ENCODE peak calls at places on chromosome 7, in four cellular contexts. One of them, this sample, is unnamed.

GRCh38 chr7:232571-233455 is 40.4 kb downstream of the FAM20C start:
- DNase-seq in K562: no peak
- DNase-seq in H1: no peak
- DNase-seq in HepG2: no peak
- DNase-seq in this sample: no peak

GRCh38 chr7:146606628-146607027 is 490.0 kb downstream of the CNTNAP2 start:
- DNase-seq in K562: no peak
- DNase-seq in H1: no peak
- DNase-seq in HepG2: no peak
- DNase-seq in this sample: no peak

GRCh38 chr7:15626041-15626440 is 60.4 kb downstream of the MEOX2 start:
- DNase-seq in K562: no peak
- DNase-seq in H1: no peak
- DNase-seq in HepG2: no peak
- DNase-seq in this sample: no peak

GRCh38 chr7:55474944-55475911 is 97.1 kb downstream of the VOPP1 start:
- DNase-seq in K562: no peak
- DNase-seq in H1: no peak
- DNase-seq in HepG2: no peak
- DNase-seq in this sample: no peak

GRCh38 chr7:68573271-68574000 is 1024.8 kb upstream of the AUTS2 start:
- DNase-seq in K562: no peak
- DNase-seq in H1: no peak
- DNase-seq in HepG2: no peak
- DNase-seq in this sample: no peak

GRCh38 chr7:101562531-101563197 is 66.4 kb downstream of the MYL10 start:
- DNase-seq in K562: no peak
- DNase-seq in H1: no peak
- DNase-seq in HepG2: no peak
- DNase-seq in this sample: no peak

GRCh38 chr7:42263971-42264370 is 27.0 kb upstream of the GLI3 start:
- DNase-seq in K562: no peak
- DNase-seq in H1: no peak
- DNase-seq in HepG2: no peak
- DNase-seq in this sample: no peak

GRCh38 chr7:77455334-77455733 is 39.2 kb upstream of the GSAP start:
- DNase-seq in K562: no peak
- DNase-seq in H1: no peak
- DNase-seq in HepG2: peak
- DNase-seq in this sample: peak

GRCh38 chr7:3979956-3980643 is 679.0 kb downstream of the SDK1 start:
- DNase-seq in K562: no peak
- DNase-seq in H1: no peak
- DNase-seq in HepG2: peak
- DNase-seq in this sample: no peak

GRCh38 chr7:94391716-94392390 is 2.8 kb upstream of the COL1A2 start:
- DNase-seq in K562: no peak
- DNase-seq in H1: no peak
- DNase-seq in HepG2: no peak
- DNase-seq in this sample: no peak

GRCh38 chr7:2668401-2668800 is 19.6 kb upstream of the AMZ1 start:
- DNase-seq in K562: no peak
- DNase-seq in H1: no peak
- DNase-seq in HepG2: no peak
- DNase-seq in this sample: peak

GRCh38 chr7:50681451-50682045 is 101.1 kb downstream of the GRB10 start:
- DNase-seq in K562: no peak
- DNase-seq in H1: no peak
- DNase-seq in HepG2: no peak
- DNase-seq in this sample: no peak

GRCh38 chr7:31413735-31414134 is 73.2 kb upstream of the NEUROD6 start:
- DNase-seq in K562: no peak
- DNase-seq in H1: no peak
- DNase-seq in HepG2: no peak
- DNase-seq in this sample: no peak

GRCh38 chr7:111113263-111114017 is 22.5 kb downstream of the LRRN3 start:
- DNase-seq in K562: no peak
- DNase-seq in H1: no peak
- DNase-seq in HepG2: peak
- DNase-seq in this sample: peak

GRCh38 chr7:50727072-50727471 is 55.6 kb downstream of the GRB10 start:
- DNase-seq in K562: peak
- DNase-seq in H1: no peak
- DNase-seq in HepG2: no peak
- DNase-seq in this sample: no peak

GRCh38 chr7:36600869-36601530 is 123.3 kb downstream of the AOAH start:
- DNase-seq in K562: no peak
- DNase-seq in H1: peak
- DNase-seq in HepG2: no peak
- DNase-seq in this sample: peak

GRCh38 chr7:70458195-70458695 is 673.7 kb upstream of the GALNT17 start:
- DNase-seq in K562: no peak
- DNase-seq in H1: no peak
- DNase-seq in HepG2: no peak
- DNase-seq in this sample: no peak

GRCh38 chr7:9608560-9608959 is 1175.2 kb downstream of the NXPH1 start:
- DNase-seq in K562: no peak
- DNase-seq in H1: no peak
- DNase-seq in HepG2: no peak
- DNase-seq in this sample: no peak

GRCh38 chr7:105304040-105304895 is 84.5 kb downstream of the SRPK2 start:
- DNase-seq in K562: no peak
- DNase-seq in H1: no peak
- DNase-seq in HepG2: peak
- DNase-seq in this sample: no peak

GRCh38 chr7:107890493-107890961 is 456 bp upstream of the DLD start:
- DNase-seq in K562: no peak
- DNase-seq in H1: no peak
- DNase-seq in HepG2: no peak
- DNase-seq in this sample: no peak

GRCh38 chr7:133235212-133235883 is 17.5 kb upstream of the EXOC4 start:
- DNase-seq in K562: no peak
- DNase-seq in H1: no peak
- DNase-seq in HepG2: no peak
- DNase-seq in this sample: no peak

GRCh38 chr7:33109758-33110238 is 594 bp upstream of the RP9 start:
- DNase-seq in K562: no peak
- DNase-seq in H1: no peak
- DNase-seq in HepG2: no peak
- DNase-seq in this sample: peak

GRCh38 chr7:84107259-84107658 is 87.3 kb downstream of the SEMA3A start:
- DNase-seq in K562: no peak
- DNase-seq in H1: no peak
- DNase-seq in HepG2: no peak
- DNase-seq in this sample: no peak

GRCh38 chr7:45028138-45028919 is 28.3 kb downstream of the CCM2 start:
- DNase-seq in K562: no peak
- DNase-seq in H1: no peak
- DNase-seq in HepG2: no peak
- DNase-seq in this sample: no peak

GRCh38 chr7:134899729-134900128 is 86.6 kb upstream of the AGBL3 start:
- DNase-seq in K562: no peak
- DNase-seq in H1: no peak
- DNase-seq in HepG2: peak
- DNase-seq in this sample: no peak

GRCh38 chr7:21507627-21508343 is 35.1 kb upstream of the DNAH11 start:
- DNase-seq in K562: peak
- DNase-seq in H1: peak
- DNase-seq in HepG2: peak
- DNase-seq in this sample: no peak

GRCh38 chr7:39587393-39587792 is 21.2 kb downstream of the YAE1 start:
- DNase-seq in K562: no peak
- DNase-seq in H1: no peak
- DNase-seq in HepG2: no peak
- DNase-seq in this sample: no peak

GRCh38 chr7:5255832-5256231 is 26.9 kb upstream of the SLC29A4 start:
- DNase-seq in K562: no peak
- DNase-seq in H1: no peak
- DNase-seq in HepG2: no peak
- DNase-seq in this sample: no peak

GRCh38 chr7:16421333-16422099 is at the start of gene CRPPA:
- DNase-seq in K562: peak
- DNase-seq in H1: peak
- DNase-seq in HepG2: peak
- DNase-seq in this sample: no peak

GRCh38 chr7:85600425-85600824 is 413.6 kb upstream of the SEMA3D start:
- DNase-seq in K562: no peak
- DNase-seq in H1: no peak
- DNase-seq in HepG2: no peak
- DNase-seq in this sample: no peak

GRCh38 chr7:78530351-78530750 is 731.8 kb downstream of the PHTF2 start:
- DNase-seq in K562: no peak
- DNase-seq in H1: no peak
- DNase-seq in HepG2: peak
- DNase-seq in this sample: peak
- H3K27ac ChIP-seq in K562: no peak
- H3K27ac ChIP-seq in H1: no peak
- H3K27ac ChIP-seq in HepG2: no peak
- H3K27ac ChIP-seq in this sample: no peak

DNA sequence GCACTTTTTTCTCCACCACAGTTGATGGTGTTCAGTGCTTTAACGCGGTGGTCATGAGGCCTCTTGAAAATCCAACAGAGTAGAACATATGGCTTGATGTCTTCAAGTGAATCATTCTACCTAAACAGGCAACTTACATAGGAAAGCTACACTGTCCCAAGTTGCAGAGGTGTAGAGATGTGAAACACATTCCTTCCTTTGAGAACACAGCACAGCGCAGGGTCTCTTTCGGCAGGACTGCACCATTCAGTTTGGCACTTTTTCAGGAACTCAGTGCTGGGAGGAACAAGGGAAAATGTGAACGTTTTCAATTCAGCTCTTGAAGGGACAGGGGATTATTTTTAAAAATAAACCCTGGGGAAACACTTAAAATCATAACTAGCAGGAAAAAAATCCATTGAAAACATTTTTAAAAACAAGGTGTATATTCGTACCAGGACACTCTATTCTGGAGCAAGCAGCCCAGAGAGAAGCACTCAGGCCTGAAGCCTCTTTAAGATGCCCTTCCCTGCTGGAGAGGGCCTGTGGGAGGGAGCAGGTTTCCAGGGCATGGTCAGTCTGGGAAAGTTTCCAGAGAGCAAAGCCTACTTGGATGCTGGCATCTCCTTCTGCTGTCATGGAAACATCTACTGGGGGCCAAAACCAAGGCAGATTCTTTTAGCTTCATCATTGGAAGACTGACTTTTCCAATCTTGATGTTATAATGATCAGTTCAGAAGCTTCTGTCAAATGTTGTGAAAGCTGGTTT is 60.4 kb upstream of the NPVF start:
- DNase-seq in K562: no peak
- DNase-seq in H1: no peak
- DNase-seq in HepG2: no peak
- DNase-seq in this sample: no peak
- TF ChIP-seq RNF2 in K562: no peak
- TF ChIP-seq RNF2 in H1: no peak
- TF ChIP-seq RNF2 in HepG2: no peak
- TF ChIP-seq RNF2 in this sample: no peak

GRCh38 chr7:28830831-28831230 is 127.3 kb downstream of the TRIL start:
- DNase-seq in K562: no peak
- DNase-seq in H1: no peak
- DNase-seq in HepG2: no peak
- DNase-seq in this sample: no peak
- TF ChIP-seq PHF8 in K562: no peak
- TF ChIP-seq PHF8 in H1: no peak
- TF ChIP-seq PHF8 in HepG2: no peak
- TF ChIP-seq PHF8 in this sample: no peak

GRCh38 chr7:82443044-82443800 is at the start of gene CACNA2D1:
- DNase-seq in K562: no peak
- DNase-seq in H1: peak
- DNase-seq in HepG2: no peak
- DNase-seq in this sample: peak
- H3K27ac ChIP-seq in K562: no peak
- H3K27ac ChIP-seq in H1: peak
- H3K27ac ChIP-seq in HepG2: no peak
- H3K27ac ChIP-seq in this sample: peak

This sample was measured in A549.